ENCODE peak calls at places on chromosomes 16 and 17, in six cellular contexts. U, Y, D, F, O and K are unnamed samples.

GRCh38 chr17:80717661-80718060 is 173.0 kb downstream of the RPTOR start:
- ATAC-seq in U (no peak), Y (no peak), D (no peak), F (no peak), O (no peak), K (no peak)

GRCh38 chr17:73362697-73363096 is 50.9 kb upstream of the CDC42EP4 start:
- ATAC-seq in U (no peak), Y (no peak), D (peak; percentile 26), F (no peak), O (no peak), K (no peak)

GRCh38 chr17:67490471-67490870 is 113.4 kb downstream of the PITPNC1 start:
- ATAC-seq in U (peak; percentile 12), Y (no peak), D (no peak), F (no peak), O (no peak), K (no peak)

GRCh38 chr17:39927928-39928867 is 666 bp downstream of the LRRC3C start:
- ATAC-seq in U (peak; percentile 11), Y (peak; percentile 77), D (peak; percentile 62), F (peak; percentile 6), O (peak; percentile 63), K (peak; percentile 65)

GRCh38 chr17:70054961-70055360 is 20.1 kb upstream of the KCNJ16 start:
- ATAC-seq in U (no peak), Y (no peak), D (no peak), F (no peak), O (no peak), K (no peak)

GRCh38 chr17:48678141-48678971 is 44.0 kb downstream of the PRAC1 start:
- ATAC-seq in U (peak; percentile 96), Y (peak; percentile 82), D (peak; percentile 99), F (peak; percentile 99), O (peak; percentile 98), K (peak; percentile 62)

GRCh38 chr17:40179923-40180659 is 2.8 kb downstream of the RAPGEFL1 start:
- ATAC-seq in U (peak; percentile 61), Y (no peak), D (no peak), F (no peak), O (no peak), K (no peak)

GRCh38 chr17:50935201-50936124 is 69.3 kb upstream of the TOB1 start:
- ATAC-seq in U (peak; percentile 55), Y (peak; percentile 79), D (no peak), F (no peak), O (no peak), K (peak; percentile 41)

GRCh38 chr16:3656491-3657468 is 2.3 kb downstream of the DNASE1 start:
- ATAC-seq in U (no peak), Y (no peak), D (no peak), F (no peak), O (no peak), K (no peak)

GRCh38 chr17:28346746-28347246 is 10.5 kb downstream of the POLDIP2 start:
- ATAC-seq in U (no peak), Y (no peak), D (peak; percentile 73), F (peak; percentile 38), O (peak; percentile 86), K (no peak)

GRCh38 chr16:788399-789126 is at the start of gene CHTF18:
- ATAC-seq in U (peak; percentile 51), Y (peak; percentile 90), D (peak; percentile 86), F (peak; percentile 91), O (peak; percentile 66), K (peak; percentile 96)

GRCh38 chr16:3487521-3488410 is 7.5 kb downstream of the C16orf90 start:
- ATAC-seq in U (peak; percentile 17), Y (no peak), D (peak; percentile 64), F (peak; percentile 19), O (peak; percentile 48), K (peak; percentile 17)

GRCh38 chr16:3946604-3947180 is 66.2 kb upstream of the CREBBP start:
- ATAC-seq in U (no peak), Y (no peak), D (no peak), F (no peak), O (no peak), K (no peak)

GRCh38 chr16:483351-484075 is 44.0 kb upstream of the CAPN15 start:
- ATAC-seq in U (no peak), Y (no peak), D (peak; percentile 55), F (no peak), O (no peak), K (no peak)

GRCh38 chr17:31679667-31680066 is 179.4 kb downstream of the COPRS start:
- ATAC-seq in U (no peak), Y (no peak), D (no peak), F (no peak), O (no peak), K (no peak)

GRCh38 chr17:72192409-72193192 is 71.8 kb downstream of the SOX9 start:
- ATAC-seq in U (peak; percentile 63), Y (peak; percentile 73), D (no peak), F (no peak), O (no peak), K (peak; percentile 83)

GRCh38 chr17:4199818-4200402 is 56.9 kb downstream of the CYB5D2 start:
- ATAC-seq in U (peak; percentile 76), Y (peak; percentile 34), D (peak; percentile 66), F (peak; percentile 81), O (no peak), K (no peak)

GRCh38 chr17:55654821-55655220 is 67.8 kb downstream of the TMEM100 start:
- ATAC-seq in U (no peak), Y (no peak), D (no peak), F (no peak), O (no peak), K (no peak)

GRCh38 chr17:15263206-15263579 is 1.9 kb downstream of the PMP22 start:
- ATAC-seq in U (peak; percentile 27), Y (peak; percentile 56), D (no peak), F (no peak), O (no peak), K (peak; percentile 78)

GRCh38 chr16:787261-787966 is 767 bp downstream of the RPUSD1 start:
- ATAC-seq in U (peak; percentile 2), Y (no peak), D (peak; percentile 28), F (no peak), O (peak; percentile 1), K (no peak)

GRCh38 chr16:90083139-90083538 is 6.0 kb upstream of the PRDM7 start:
- ATAC-seq in U (no peak), Y (no peak), D (no peak), F (no peak), O (no peak), K (no peak)
- TF ChIP-seq EP300 in U (no peak), Y (no peak), D (no peak), F (no peak), O (no peak), K (no peak)

GRCh38 chr17:82152556-82153294 is 54.7 kb upstream of the FASN start:
- ATAC-seq in U (no peak), Y (peak; percentile 77), D (no peak), F (no peak), O (no peak), K (no peak)
- TF ChIP-seq POLR2A in U (no peak), Y (no peak), D (no peak), F (no peak), O (no peak), K (no peak)

GRCh38 chr17:64632193-64632592 is 29.9 kb downstream of the SMURF2 start:
- ATAC-seq in U (peak; percentile 27), Y (no peak), D (no peak), F (no peak), O (no peak), K (no peak)

GRCh38 chr17:64638552-64639198 is 23.4 kb downstream of the SMURF2 start:
- ATAC-seq in U (no peak), Y (no peak), D (no peak), F (no peak), O (no peak), K (no peak)

GRCh38 chr17:64634217-64634616 is 27.9 kb downstream of the SMURF2 start:
- ATAC-seq in U (no peak), Y (no peak), D (no peak), F (peak; percentile 38), O (no peak), K (no peak)

GRCh38 chr17:64632606-64633005 is 29.5 kb downstream of the SMURF2 start:
- ATAC-seq in U (peak; percentile 49), Y (no peak), D (no peak), F (no peak), O (no peak), K (no peak)

GRCh38 chr17:64635647-64636305 is 26.3 kb downstream of the SMURF2 start:
- ATAC-seq in U (no peak), Y (no peak), D (no peak), F (peak; percentile 88), O (no peak), K (no peak)
- TF ChIP-seq EP300 in U (no peak), Y (no peak), D (no peak), F (peak; percentile 90), O (no peak), K (no peak)

GRCh38 chr17:49895812-49896211 is 47.9 kb upstream of the TAC4 start:
- ATAC-seq in U (no peak), Y (no peak), D (no peak), F (no peak), O (no peak), K (no peak)

GRCh38 chr17:49894761-49895160 is 46.9 kb upstream of the TAC4 start:
- ATAC-seq in U (no peak), Y (no peak), D (no peak), F (no peak), O (no peak), K (no peak)

GRCh38 chr17:49898547-49899490 is 51.0 kb upstream of the TAC4 start:
- ATAC-seq in U (peak; percentile 47), Y (no peak), D (peak; percentile 81), F (no peak), O (peak; percentile 76), K (no peak)

GRCh38 chr17:49896860-49897259 is 49.0 kb upstream of the TAC4 start:
- ATAC-seq in U (no peak), Y (no peak), D (no peak), F (no peak), O (no peak), K (no peak)

DNA sequence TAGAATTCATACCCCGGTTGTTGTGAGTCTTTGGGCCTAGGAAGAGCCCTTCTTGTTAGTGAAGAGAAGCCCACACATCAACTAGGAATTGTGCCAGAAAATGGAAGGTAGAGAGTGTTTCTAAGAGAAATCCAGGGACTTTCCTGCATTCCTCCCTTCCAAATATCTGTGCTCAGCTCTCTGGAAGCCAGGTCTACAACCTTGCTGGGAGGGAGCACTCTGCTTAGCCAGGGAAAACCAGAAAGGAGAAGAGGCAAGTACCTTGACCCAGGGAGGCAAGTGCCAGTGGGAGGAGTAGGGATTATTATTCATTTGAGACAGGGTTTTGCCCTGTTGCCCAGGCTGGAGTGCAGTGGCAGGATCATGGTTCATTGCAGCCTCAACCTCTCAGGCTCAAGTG is 48.4 kb upstream of the TAC4 start:
- ATAC-seq in U (no peak), Y (no peak), D (no peak), F (no peak), O (no peak), K (no peak)
- TF ChIP-seq POLR2A in U (no peak), Y (no peak), D (no peak), F (no peak), O (no peak), K (no peak)

DNA sequence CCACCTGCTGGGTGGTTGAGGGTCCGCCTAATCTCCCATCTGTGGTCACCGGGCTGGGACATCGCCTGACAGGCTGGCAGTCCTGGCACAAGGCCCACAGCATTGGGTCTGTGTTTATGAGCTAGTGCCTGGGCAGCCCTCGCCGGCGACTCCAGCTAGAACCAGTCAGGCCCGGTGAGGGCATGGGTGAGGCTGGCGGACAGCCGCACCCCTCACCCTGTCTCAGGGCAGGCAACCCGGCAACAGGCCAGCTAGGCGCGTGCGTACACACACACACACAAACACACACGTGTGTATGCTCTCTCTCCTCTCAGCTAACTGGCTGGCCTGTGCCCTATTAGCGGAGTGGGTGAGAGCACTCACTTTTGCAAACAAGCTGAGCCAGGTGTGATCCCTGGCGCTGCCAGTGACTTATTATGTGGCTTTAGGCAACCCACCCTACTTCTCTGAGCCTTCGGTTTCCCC is 10.4 kb downstream of the HSD11B2 start:
- ATAC-seq in U (no peak), Y (peak; percentile 85), D (no peak), F (no peak), O (no peak), K (no peak)
- TF ChIP-seq EP300 in U (no peak), Y (no peak), D (no peak), F (no peak), O (no peak), K (no peak)